ENCODE peak calls at places on chromosomes 13 and 19, in four cellular contexts. M is AML-193; Q is NCI-H1417; P is stimulated activated naive CD8-positive, alpha-beta T cell treated with anti-CD3 and anti-CD28 coated beads, Interleukin-15, Interleukin-2, amounts not matched to agents 100 U/mL and 50 U/mL, for 24 hours. J is an unnamed sample.

GRCh38 chr19:3880471-3881271 is at the start of gene ATCAY:
- DNase-seq in P (no peak), Q (peak), M (no peak), J (no peak)

GRCh38 chr19:13031917-13032623 is 36.8 kb downstream of the NFIX start:
- DNase-seq in P (no peak), Q (peak), M (no peak), J (no peak)

GRCh38 chr19:48614436-48615144 is at the start of gene FAM83E:
- DNase-seq in Q (peak), M (no peak), P (peak), J (no peak)

GRCh38 chr19:55383279-55383788 is 758 bp downstream of the TMEM238 start:
- DNase-seq in P (no peak), Q (no peak), M (no peak), J (no peak)

GRCh38 chr13:110525328-110526319 is 35.9 kb downstream of the RAB20 start:
- DNase-seq in Q (peak), P (peak), M (no peak), J (no peak)

GRCh38 chr19:8585894-8586750 is 8.9 kb upstream of the MYO1F start:
- DNase-seq in Q (peak), M (peak), P (peak), J (no peak)

GRCh38 chr13:47249296-47249695 is 352.4 kb upstream of the HTR2A start:
- DNase-seq in P (no peak), M (no peak), Q (no peak), J (no peak)

GRCh38 chr19:35223856-35224505 is 4.6 kb downstream of the FAM187B start:
- DNase-seq in M (no peak), Q (no peak), P (peak), J (no peak)

GRCh38 chr19:11091343-11092153 is 2.3 kb downstream of the LDLR start:
- DNase-seq in P (peak), M (peak), Q (no peak), J (no peak)

GRCh38 chr13:114081761-114082681 is 50.4 kb downstream of the RASA3 start:
- DNase-seq in P (no peak), Q (peak), M (no peak), J (no peak)

GRCh38 chr19:48858984-48859710 is 9.3 kb downstream of the PLEKHA4 start:
- DNase-seq in M (peak), P (peak), Q (no peak), J (no peak)

GRCh38 chr19:17883627-17884413 is 12.1 kb downstream of the SLC5A5 start:
- DNase-seq in Q (no peak), P (no peak), M (no peak), J (no peak)

GRCh38 chr13:52999093-52999696 is 29.4 kb upstream of the OLFM4 start:
- DNase-seq in P (no peak), Q (no peak), M (no peak), J (no peak)

GRCh38 chr19:14112809-14113385 is 4.7 kb downstream of the PRKACA start:
- DNase-seq in M (no peak), P (no peak), Q (no peak), J (no peak)

GRCh38 chr13:114249062-114249461 is 14.4 kb downstream of the CDC16 start:
- DNase-seq in P (no peak), M (no peak), Q (no peak), J (no peak)

GRCh38 chr13:93270769-93271753 is 44.5 kb downstream of the GPC6 start:
- DNase-seq in P (no peak), Q (no peak), M (no peak), J (no peak)

GRCh38 chr19:47518139-47518538 is 3.3 kb upstream of the NAPA start:
- DNase-seq in Q (no peak), M (no peak), P (peak), J (no peak)

GRCh38 chr13:25632166-25632888 is 260.6 kb downstream of the ATP8A2 start:
- DNase-seq in P (no peak), Q (no peak), M (no peak), J (no peak)

GRCh38 chr19:48616041-48616436 is 1.2 kb upstream of the FAM83E start:
- DNase-seq in Q (no peak), M (no peak), P (no peak), J (no peak)